ENCODE peak calls at places on chromosome 1, in eight cellular contexts. Z is BJ; O is GM06990; J is right lobe of liver; V is cardiac fibroblast; E is activated CD8-positive, alpha-beta T cell treated with anti-CD3 and anti-CD28 coated beads for 36 hours; P is neural crest cell; T is RWPE1. L is an unnamed sample.
A peak's percentile ranks its signal among the peaks of the same experiment; 100 is the strongest.

GRCh38 chr1:31653761-31654160 is 9.1 kb upstream of the PEF1 start:
- DNase-seq in J (no peak), O (no peak), V (no peak), E (no peak), Z (no peak), P (no peak), T (no peak), L (no peak)

GRCh38 chr1:172513480-172513879 is 19.5 kb upstream of the SUCO start:
- DNase-seq in O (no peak), T (no peak), E (no peak), P (no peak), Z (no peak), J (no peak), V (no peak), L (no peak)

GRCh38 chr1:180577361-180577760 is 18.6 kb downstream of the OVAAL start:
- DNase-seq in V (peak; percentile 60), Z (no peak), E (no peak), P (no peak), O (no peak), T (no peak), J (no peak), L (no peak)

GRCh38 chr1:94983343-94983742 is 56.4 kb upstream of the CNN3 start:
- DNase-seq in E (no peak), J (no peak), P (no peak), V (peak; percentile 90), O (no peak), T (no peak), Z (no peak), L (no peak)

GRCh38 chr1:83901547-83902155 is 97.3 kb downstream of the TTLL7 start:
- DNase-seq in P (no peak), T (peak; percentile 67), O (no peak), V (peak; percentile 90), Z (peak; percentile 50), J (no peak), E (no peak), L (no peak)

GRCh38 chr1:227779021-227779441 is 36.4 kb upstream of the PRSS38 start:
- DNase-seq in V (no peak), J (peak; percentile 27), O (no peak), P (no peak), T (no peak), Z (no peak), E (no peak), L (no peak)

GRCh38 chr1:89616844-89617627 is 15.9 kb upstream of the LRRC8C start:
- DNase-seq in J (no peak), Z (no peak), O (no peak), V (no peak), P (no peak), E (no peak), T (no peak), L (no peak)

GRCh38 chr1:7940745-7941436 is at the start of gene TNFRSF9:
- DNase-seq in P (no peak), T (peak; percentile 57), V (peak; percentile 66), Z (no peak), E (peak; percentile 97), O (peak; percentile 46), J (no peak), L (no peak)

GRCh38 chr1:150259758-150260669 is 2.4 kb downstream of the CA14 start:
- DNase-seq in O (no peak), Z (no peak), T (peak; percentile 75), J (peak; percentile 92), E (no peak), V (no peak), P (peak; percentile 35), L (no peak)

GRCh38 chr1:81446006-81446669 is 354.6 kb upstream of the ADGRL2 start:
- DNase-seq in Z (no peak), T (no peak), E (no peak), V (no peak), J (no peak), O (no peak), P (no peak), L (no peak)

GRCh38 chr1:149849947-149850360 is 49.4 kb upstream of the BOLA1 start:
- DNase-seq in T (no peak), P (no peak), E (no peak), Z (no peak), V (peak; percentile 33), O (no peak), J (no peak), L (no peak)

GRCh38 chr1:167717351-167717750 is 4.4 kb upstream of the MPZL1 start:
- DNase-seq in E (no peak), O (no peak), T (no peak), V (no peak), J (no peak), Z (peak; percentile 25), P (no peak), L (no peak)

GRCh38 chr1:167714098-167714850 is 7.5 kb upstream of the MPZL1 start:
- DNase-seq in J (peak; percentile 90), E (peak; percentile 92), V (peak; percentile 91), O (peak; percentile 90), P (peak; percentile 97), Z (peak; percentile 35), T (peak; percentile 70), L (peak; percentile 90)

GRCh38 chr1:167713330-167714081 is 8.3 kb upstream of the MPZL1 start:
- DNase-seq in V (no peak), P (peak; percentile 35), O (peak; percentile 62), Z (no peak), T (no peak), E (peak; percentile 33), J (peak; percentile 60), L (no peak)

GRCh38 chr1:167714851-167715652 is 6.7 kb upstream of the MPZL1 start:
- DNase-seq in P (peak; percentile 93), O (peak; percentile 83), J (peak; percentile 73), V (peak; percentile 94), Z (peak; percentile 37), E (peak; percentile 95), T (peak; percentile 81), L (peak; percentile 82)

DNA sequence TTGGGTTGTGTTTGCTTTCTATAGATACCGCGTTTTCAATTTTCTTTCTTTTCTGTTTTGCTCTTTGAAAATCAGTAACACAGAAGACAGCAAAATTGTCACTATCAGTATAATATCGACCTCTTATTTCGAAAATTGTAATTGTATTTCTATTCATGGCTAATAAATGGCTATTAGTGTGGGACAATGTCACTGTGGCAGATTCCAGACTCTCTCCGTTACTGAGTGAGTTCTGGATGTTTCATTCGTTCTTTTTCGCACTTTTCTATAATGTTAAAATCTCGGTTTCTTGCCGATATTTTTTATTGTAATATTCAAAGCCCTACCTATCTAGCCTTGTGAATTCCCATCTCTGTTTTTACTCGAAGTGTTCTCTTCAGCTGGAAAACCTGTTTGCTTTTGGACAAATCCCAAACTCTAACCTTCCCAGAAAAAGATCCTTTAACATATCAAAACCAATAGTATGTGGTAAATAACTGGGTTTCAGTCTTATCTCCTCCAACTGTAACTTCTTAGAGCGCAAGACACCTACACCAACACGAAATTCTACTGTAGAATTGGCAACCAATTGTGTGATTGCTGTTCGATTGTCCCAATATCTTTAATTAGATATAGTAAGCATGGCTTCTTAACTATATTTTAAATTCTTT is 6.0 kb upstream of the MPZL1 start:
- DNase-seq in V (no peak), Z (no peak), O (no peak), T (no peak), E (no peak), J (no peak), P (no peak), L (no peak)
- TF ChIP-seq CTCF in V (no peak), Z (no peak), O (no peak), T (peak; percentile 50), E (no peak), J (no peak), P (no peak), L (no peak)

GRCh38 chr1:212211371-212211770 is 73.8 kb upstream of the PPP2R5A start:
- DNase-seq in P (no peak), J (no peak), T (no peak), Z (no peak), V (no peak), E (no peak), O (no peak), L (no peak)

GRCh38 chr1:212214377-212214776 is 70.8 kb upstream of the PPP2R5A start:
- DNase-seq in O (no peak), T (no peak), Z (no peak), V (no peak), P (no peak), J (no peak), E (no peak), L (no peak)

GRCh38 chr1:212212343-212212742 is 72.9 kb upstream of the PPP2R5A start:
- DNase-seq in O (no peak), J (no peak), P (no peak), T (no peak), E (no peak), Z (no peak), V (no peak), L (no peak)

GRCh38 chr1:212213754-212214153 is 71.5 kb upstream of the PPP2R5A start:
- DNase-seq in O (no peak), P (no peak), Z (no peak), T (no peak), E (no peak), V (no peak), J (no peak), L (no peak)

GRCh38 chr1:212212901-212213300 is 72.3 kb upstream of the PPP2R5A start:
- DNase-seq in J (no peak), V (no peak), O (no peak), Z (no peak), E (no peak), T (no peak), P (no peak), L (no peak)
- TF ChIP-seq CTCF in J (no peak), V (no peak), O (no peak), Z (no peak), E (no peak), T (no peak), P (no peak), L (no peak)

DNA sequence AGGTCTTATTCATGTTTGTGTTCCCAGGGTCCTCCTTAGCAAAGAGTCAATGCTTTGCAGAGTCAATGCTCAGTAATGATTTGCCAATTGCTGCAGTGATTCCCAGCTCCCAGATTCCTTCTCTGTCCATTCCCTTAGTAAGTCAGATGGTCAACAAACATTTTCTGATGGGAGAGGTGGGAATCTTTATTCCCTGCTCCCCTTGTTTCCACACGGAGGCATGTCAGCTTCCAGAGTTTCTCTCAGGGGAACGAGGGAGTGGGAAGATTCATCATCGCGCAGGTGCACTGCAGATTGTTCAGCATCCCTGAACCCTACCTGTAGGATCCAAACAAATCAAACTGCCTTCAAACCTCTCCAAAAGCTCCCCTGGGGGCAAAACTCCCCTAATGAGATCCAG is 7.5 kb upstream of the AHDC1 start:
- DNase-seq in P (no peak), T (no peak), V (no peak), Z (no peak), O (no peak), J (no peak), E (no peak), L (no peak)
- TF ChIP-seq CTCF in P (no peak), T (no peak), V (no peak), Z (no peak), O (no peak), J (no peak), E (no peak), L (no peak)

DNA sequence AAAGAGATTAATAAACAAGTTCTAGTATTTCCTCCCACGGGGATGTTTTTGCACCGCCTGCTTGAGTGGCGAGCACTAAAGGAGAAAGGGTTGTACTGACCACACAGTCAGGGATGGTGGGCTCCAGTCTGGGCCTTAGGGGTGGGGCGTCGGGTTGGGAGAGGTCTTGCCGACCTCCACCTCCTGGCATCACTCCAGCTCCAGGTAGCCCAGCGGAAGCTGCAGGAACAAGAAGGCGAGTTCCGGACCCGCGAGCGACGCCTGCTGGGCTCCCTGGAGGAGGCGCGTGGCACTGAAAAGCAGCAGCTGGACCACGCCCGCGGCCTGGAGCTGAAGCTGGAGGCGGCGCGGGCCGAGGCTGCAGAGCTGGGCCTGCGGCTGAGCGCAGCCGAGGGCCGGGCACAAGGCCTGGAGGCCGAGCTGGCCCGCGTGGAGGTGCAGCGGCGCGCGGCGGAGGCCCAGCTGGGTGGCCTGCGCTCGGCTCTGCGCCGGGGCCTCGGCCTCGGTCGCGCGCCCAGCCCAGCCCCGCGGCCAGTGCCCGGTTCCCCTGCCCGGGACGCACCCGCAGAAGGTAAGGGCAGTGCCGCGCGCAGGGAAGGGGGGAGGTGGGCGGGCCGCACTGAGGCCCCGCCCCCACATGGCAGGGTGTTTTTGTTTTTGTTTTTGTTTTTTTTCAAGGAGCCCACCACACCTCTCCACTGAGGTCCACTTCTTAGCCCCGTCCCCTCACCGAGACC is 19.7 kb downstream of the MFAP2 start:
- DNase-seq in V (peak; percentile 82), E (peak; percentile 89), O (peak; percentile 80), T (peak; percentile 53), Z (no peak), P (peak; percentile 87), J (peak; percentile 88), L (peak; percentile 90)
- TF ChIP-seq CTCF in V (peak; percentile 73), E (peak; percentile 75), O (peak; percentile 91), T (peak; percentile 90), Z (peak; percentile 85), P (peak; percentile 82), J (peak; percentile 72), L (peak; percentile 86)